ENCODE peak calls at places on chromosomes 1 and 21, in seven cellular contexts. J is fibroblast of villous mesenchyme, V is GM13976, P is progenitor cell of endocrine pancreas, U is heart left ventricle, S is IMR-90, K is body of pancreas. H is an unnamed sample.

GRCh38 chr1:202130275-202130646 is 7.5 kb downstream of the GPR37L1 start:
- DNase-seq in J (no peak), V (no peak), P (no peak), U (no peak), S (no peak), K (no peak), H (no peak)

GRCh38 chr1:167374014-167374413 is 144.3 kb downstream of the CD247 start:
- DNase-seq in J (no peak), V (no peak), P (no peak), U (no peak), S (no peak), K (no peak), H (no peak)

GRCh38 chr1:168335500-168335899 is 54.8 kb downstream of the TBX19 start:
- DNase-seq in J (peak), V (no peak), P (no peak), U (no peak), S (no peak), K (no peak), H (no peak)

GRCh38 chr1:50368179-50369007 is 54.9 kb downstream of the DMRTA2 start:
- DNase-seq in J (peak), V (peak), P (peak), U (no peak), S (peak), K (peak), H (peak)

GRCh38 chr1:63915121-63915520 is 141.3 kb downstream of the ROR1 start:
- DNase-seq in J (peak), V (peak), P (no peak), U (no peak), S (peak), K (no peak), H (no peak)

GRCh38 chr21:34128674-34129038 is 55.3 kb downstream of the MRPS6 start:
- DNase-seq in J (peak), V (no peak), P (no peak), U (no peak), S (no peak), K (no peak), H (no peak)

GRCh38 chr21:41360072-41360821 is 1.6 kb upstream of the MX2 start:
- DNase-seq in J (peak), V (no peak), P (no peak), U (peak), S (peak), K (peak), H (no peak)

GRCh38 chr1:150562384-150563339 is 13.5 kb downstream of the ADAMTSL4 start:
- DNase-seq in J (peak), V (peak), P (no peak), U (no peak), S (no peak), K (peak), H (peak)

GRCh38 chr1:22592919-22593790 is 29.9 kb downstream of the EPHA8 start:
- DNase-seq in J (no peak), V (no peak), P (no peak), U (no peak), S (no peak), K (no peak), H (no peak)

GRCh38 chr1:243432136-243432535 is 176.3 kb downstream of the SDCCAG8 start:
- DNase-seq in J (no peak), V (no peak), P (no peak), U (no peak), S (no peak), K (no peak), H (no peak)

GRCh38 chr1:12561121-12561520 is 56.9 kb downstream of the DHRS3 start:
- DNase-seq in J (no peak), V (no peak), P (no peak), U (no peak), S (no peak), K (no peak), H (no peak)

GRCh38 chr1:1208713-1209433 is 2.5 kb upstream of the TNFRSF18 start:
- DNase-seq in J (peak), V (peak), P (no peak), U (peak), S (peak), K (no peak), H (peak)

GRCh38 chr1:225670806-225671733 is 18.1 kb upstream of the ENAH start:
- DNase-seq in J (no peak), V (no peak), P (no peak), U (no peak), S (no peak), K (no peak), H (no peak)

GRCh38 chr1:229089586-229090208 is 181.2 kb upstream of the RAB4A start:
- DNase-seq in J (no peak), V (no peak), P (no peak), U (no peak), S (no peak), K (no peak), H (no peak)

GRCh38 chr21:41940431-41940830 is 13.4 kb downstream of the C2CD2 start:
- DNase-seq in J (no peak), V (no peak), P (no peak), U (no peak), S (no peak), K (no peak), H (no peak)

GRCh38 chr1:167899253-167899681 is 14.7 kb downstream of the ADCY10 start:
- DNase-seq in J (no peak), V (peak), P (no peak), U (peak), S (peak), K (peak), H (peak)

GRCh38 chr1:156458181-156458503 is 42.4 kb downstream of the MEF2D start:
- DNase-seq in J (peak), V (no peak), P (no peak), U (no peak), S (peak), K (no peak), H (no peak)

GRCh38 chr1:47941609-47942237 is 55.5 kb downstream of the TRABD2B start:
- DNase-seq in J (no peak), V (no peak), P (no peak), U (no peak), S (no peak), K (no peak), H (no peak)

GRCh38 chr1:2132222-2133038 is 62.1 kb downstream of the FAAP20 start:
- DNase-seq in J (peak), V (no peak), P (no peak), U (peak), S (peak), K (peak), H (no peak)

GRCh38 chr1:151371744-151372410 is 628 bp downstream of the SELENBP1 start:
- DNase-seq in J (peak), V (no peak), P (no peak), U (peak), S (peak), K (peak), H (no peak)

GRCh38 chr1:21869620-21870121 is 57.6 kb downstream of the LDLRAD2 start:
- DNase-seq in J (peak), V (no peak), P (no peak), U (peak), S (peak), K (peak), H (no peak)

GRCh38 chr21:43774163-43774562 is 1.9 kb downstream of the CSTB start:
- DNase-seq in J (no peak), V (no peak), P (no peak), U (no peak), S (no peak), K (no peak), H (no peak)

GRCh38 chr1:228457017-228457395 is 30.2 kb upstream of the RNF187 start:
- DNase-seq in J (no peak), V (no peak), P (no peak), U (no peak), S (no peak), K (no peak), H (no peak)

GRCh38 chr1:81208441-81208840 is 592.3 kb upstream of the ADGRL2 start:
- DNase-seq in J (no peak), V (no peak), P (no peak), U (no peak), S (no peak), K (no peak), H (no peak)

GRCh38 chr1:223114871-223115270 is 28.2 kb downstream of the TLR5 start:
- DNase-seq in J (peak), V (no peak), P (no peak), U (peak), S (no peak), K (no peak), H (no peak)

GRCh38 chr1:234545512-234546386 is 64.2 kb downstream of the IRF2BP2 start:
- DNase-seq in J (no peak), V (no peak), P (no peak), U (no peak), S (peak), K (peak), H (no peak)

GRCh38 chr21:39386194-39386593 is 37.3 kb upstream of the HMGN1 start:
- DNase-seq in J (peak), V (no peak), P (no peak), U (peak), S (no peak), K (peak), H (peak)

GRCh38 chr1:232248276-232248803 is 381.6 kb downstream of the SIPA1L2 start:
- DNase-seq in J (no peak), V (no peak), P (no peak), U (no peak), S (no peak), K (no peak), H (no peak)

GRCh38 chr1:85581802-85582686 is 1.5 kb downstream of the CCN1 start:
- DNase-seq in J (peak), V (no peak), P (no peak), U (peak), S (peak), K (peak), H (no peak)

GRCh38 chr1:210189426-210189825 is 43.2 kb upstream of the SERTAD4 start:
- DNase-seq in J (no peak), V (no peak), P (no peak), U (no peak), S (no peak), K (no peak), H (no peak)

GRCh38 chr1:210185063-210185462 is 47.5 kb upstream of the SERTAD4 start:
- DNase-seq in J (no peak), V (no peak), P (no peak), U (no peak), S (no peak), K (no peak), H (no peak)
- TF ChIP-seq CTCF in J (no peak), V (no peak), P (no peak), U (no peak), S (no peak), K (no peak), H (no peak)

GRCh38 chr1:221993444-221993948 is 251.6 kb upstream of the DUSP10 start:
- DNase-seq in J (no peak), V (no peak), P (no peak), U (no peak), S (no peak), K (no peak), H (no peak)
- TF ChIP-seq CTCF in J (peak), V (no peak), P (no peak), U (no peak), S (no peak), K (no peak), H (no peak)

GRCh38 chr1:206925116-206925736 is 3.5 kb upstream of the FCMR start:
- DNase-seq in J (no peak), V (peak), P (no peak), U (no peak), S (no peak), K (peak), H (peak)
- TF ChIP-seq CTCF in J (no peak), V (peak), P (no peak), U (no peak), S (no peak), K (no peak), H (peak)

GRCh38 chr1:16921391-16922185 is at the start of gene CROCC:
- DNase-seq in J (peak), V (peak), P (no peak), U (no peak), S (no peak), K (peak), H (no peak)
- TF ChIP-seq CTCF in J (no peak), V (peak), P (no peak), U (no peak), S (no peak), K (no peak), H (peak)

GRCh38 chr1:29716306-29716705 is 480.0 kb downstream of the PTPRU start:
- DNase-seq in J (no peak), V (no peak), P (no peak), U (no peak), S (no peak), K (no peak), H (no peak)

GRCh38 chr1:29712275-29712633 is 475.9 kb downstream of the PTPRU start:
- DNase-seq in J (no peak), V (no peak), P (no peak), U (no peak), S (no peak), K (no peak), H (no peak)

GRCh38 chr1:29712801-29713200 is 476.5 kb downstream of the PTPRU start:
- DNase-seq in J (no peak), V (no peak), P (no peak), U (no peak), S (no peak), K (no peak), H (no peak)

GRCh38 chr1:29711582-29712274 is 475.4 kb downstream of the PTPRU start:
- DNase-seq in J (peak), V (no peak), P (no peak), U (no peak), S (peak), K (no peak), H (peak)

DNA sequence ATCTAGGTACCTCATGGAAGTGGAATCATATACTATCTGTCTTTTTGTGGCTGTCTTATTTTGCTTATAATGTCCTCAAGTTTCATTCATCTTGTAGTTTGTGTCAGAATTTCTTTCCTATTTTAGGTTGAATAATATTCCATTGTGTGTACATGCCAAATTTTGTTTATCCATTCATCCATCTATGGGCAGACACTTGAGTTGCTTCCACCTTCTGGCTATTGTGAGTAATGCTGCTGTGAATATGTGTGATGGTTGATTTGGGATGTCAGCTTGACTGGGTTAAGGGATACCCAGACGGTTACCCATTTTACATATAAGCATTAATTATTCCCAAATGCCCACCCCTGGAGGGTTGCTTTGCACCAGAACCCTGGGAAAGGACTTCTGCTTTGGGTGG is 477.5 kb downstream of the PTPRU start:
- DNase-seq in J (no peak), V (no peak), P (no peak), U (no peak), S (peak), K (no peak), H (no peak)
- TF ChIP-seq CTCF in J (peak), V (no peak), P (no peak), U (no peak), S (peak), K (no peak), H (no peak)

GRCh38 chr1:178500091-178500770 is 3.5 kb upstream of the CLEC20A start:
- DNase-seq in J (no peak), V (no peak), P (no peak), U (no peak), S (no peak), K (no peak), H (no peak)
- TF ChIP-seq CTCF in J (peak), V (no peak), P (peak), U (no peak), S (peak), K (no peak), H (no peak)

GRCh38 chr1:99173900-99174299 is 90.4 kb upstream of the PLPPR4 start:
- DNase-seq in J (no peak), V (no peak), P (no peak), U (no peak), S (no peak), K (no peak), H (no peak)

GRCh38 chr1:99180915-99181314 is 83.4 kb upstream of the PLPPR4 start:
- DNase-seq in J (no peak), V (no peak), P (no peak), U (no peak), S (no peak), K (no peak), H (no peak)

GRCh38 chr1:99180343-99180808 is 83.9 kb upstream of the PLPPR4 start:
- DNase-seq in J (peak), V (peak), P (peak), U (peak), S (peak), K (peak), H (peak)

GRCh38 chr1:99176753-99177152 is 87.5 kb upstream of the PLPPR4 start:
- DNase-seq in J (no peak), V (no peak), P (no peak), U (no peak), S (peak), K (no peak), H (no peak)

GRCh38 chr1:99177465-99177864 is 86.8 kb upstream of the PLPPR4 start:
- DNase-seq in J (no peak), V (no peak), P (no peak), U (no peak), S (no peak), K (no peak), H (no peak)
- TF ChIP-seq CTCF in J (no peak), V (no peak), P (no peak), U (no peak), S (peak), K (no peak), H (no peak)

GRCh38 chr1:102562380-102562779 is 545.9 kb downstream of the COL11A1 start:
- DNase-seq in J (no peak), V (no peak), P (no peak), U (no peak), S (no peak), K (no peak), H (no peak)

DNA sequence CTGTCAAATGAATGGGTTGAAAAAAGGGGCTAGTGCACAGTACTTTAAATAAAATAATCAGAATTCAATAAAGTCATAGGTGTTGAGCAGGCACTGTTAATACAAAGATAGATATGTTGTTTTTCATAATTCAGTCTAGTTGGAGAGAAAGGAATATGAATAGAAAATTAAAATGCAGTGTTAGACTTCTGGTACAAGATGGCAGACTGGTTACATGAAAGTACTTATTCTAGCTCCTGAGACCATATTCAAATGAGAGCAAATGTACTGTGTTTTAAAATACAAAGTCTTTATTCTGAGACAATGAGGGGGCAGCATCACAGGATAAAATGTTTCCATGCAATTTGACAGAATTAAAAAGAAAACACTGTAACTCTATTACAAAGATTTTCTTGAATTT is 542.1 kb downstream of the COL11A1 start:
- DNase-seq in J (no peak), V (no peak), P (no peak), U (no peak), S (no peak), K (no peak), H (no peak)
- TF ChIP-seq CTCF in J (no peak), V (no peak), P (no peak), U (no peak), S (no peak), K (no peak), H (no peak)

DNA sequence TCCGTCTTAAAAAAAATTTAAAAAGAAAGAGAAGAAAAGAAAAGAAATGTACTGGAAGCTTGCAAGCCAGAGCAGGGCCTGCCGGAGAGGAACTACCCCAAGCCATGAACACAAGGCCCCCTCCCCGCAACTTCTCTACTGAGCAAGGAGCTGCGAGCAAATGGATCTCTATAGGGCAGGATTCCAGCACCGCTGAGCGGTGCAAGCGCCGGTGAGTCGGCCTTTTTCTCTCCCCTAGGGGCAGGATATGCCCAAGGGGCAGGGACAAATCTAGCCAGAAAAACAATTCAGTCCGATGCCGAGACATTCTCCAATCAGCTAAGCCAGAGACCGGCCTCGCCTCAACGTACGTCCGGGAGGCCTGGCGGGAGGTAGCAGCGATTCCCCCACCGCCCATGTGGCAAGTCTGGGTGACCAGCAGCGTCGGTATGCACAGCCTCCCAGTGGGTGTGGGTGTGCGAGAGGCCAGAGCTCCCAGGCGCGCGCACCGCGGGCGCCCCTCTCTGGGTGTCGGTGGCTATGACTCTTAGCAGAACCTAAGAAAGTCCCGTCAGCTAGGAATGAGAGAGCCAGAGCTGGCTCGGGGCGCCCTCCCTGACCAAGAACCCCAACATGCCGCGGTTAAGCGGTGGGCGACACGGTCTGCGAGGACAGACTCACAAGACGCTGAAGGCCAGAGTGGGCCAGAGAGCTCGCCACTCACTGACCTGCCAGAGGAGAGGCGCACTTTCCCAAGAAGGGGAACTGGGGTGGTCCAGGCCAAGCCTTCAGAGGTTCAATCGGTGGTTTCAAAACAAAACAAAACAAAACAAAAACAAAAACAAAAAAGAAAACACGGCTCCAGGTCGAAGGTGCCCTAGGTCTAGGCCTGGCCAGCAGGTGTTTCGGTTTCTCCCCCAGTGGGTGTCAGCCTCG is 1.9 kb downstream of the CSMD2 start:
- DNase-seq in J (peak), V (peak), P (peak), U (peak), S (peak), K (peak), H (peak)
- TF ChIP-seq CTCF in J (peak), V (peak), P (peak), U (peak), S (peak), K (peak), H (peak)